ENCODE peak calls at places on chromosomes 5 and 9, in ten cellular contexts. Z is kidney glomerular epithelial cell, A is endothelial cell, F is NCI-H1417, J is brain microvascular endothelial cell, H is renal cortical epithelial cell, Y is myocyte, X is NCI-H2081, E is T-helper 17 cell, M is T follicular helper cell. Q is an unnamed sample.

GRCh38 chr5:138274189-138274853 is at the start of gene GFRA3:
- DNase-seq in A (peak), F (peak), M (no peak), J (no peak), X (no peak), Z (no peak), Y (no peak), E (no peak), H (no peak), Q (no peak)

GRCh38 chr9:37949576-37949975 is 45.6 kb upstream of the SLC25A51 start:
- DNase-seq in Z (peak), H (peak), E (no peak), Y (peak), A (no peak), J (no peak), M (no peak), F (no peak), X (no peak), Q (no peak)

GRCh38 chr9:87587864-87588263 is 90.2 kb downstream of the DAPK1 start:
- DNase-seq in H (no peak), A (no peak), F (no peak), M (no peak), J (no peak), E (no peak), Y (no peak), Z (no peak), X (no peak), Q (no peak)

GRCh38 chr5:95347516-95348140 is 43.5 kb upstream of the FAM81B start:
- DNase-seq in Z (no peak), F (no peak), X (no peak), Y (no peak), J (no peak), M (no peak), E (no peak), A (no peak), H (no peak), Q (no peak)

GRCh38 chr5:157180374-157181264 is at the start of gene ITK:
- DNase-seq in M (peak), X (no peak), E (no peak), H (no peak), Z (no peak), J (no peak), F (no peak), Y (no peak), A (no peak), Q (no peak)

GRCh38 chr9:37155601-37156000 is 35.2 kb downstream of the ZCCHC7 start:
- DNase-seq in X (no peak), Z (no peak), M (no peak), F (no peak), H (no peak), A (no peak), Y (no peak), J (no peak), E (no peak), Q (no peak)

GRCh38 chr5:78056053-78056452 is 238.4 kb downstream of the AP3B1 start:
- DNase-seq in J (no peak), M (no peak), H (no peak), X (no peak), F (no peak), Y (no peak), A (no peak), E (no peak), Z (no peak), Q (no peak)

GRCh38 chr9:107683566-107683965 is 194.0 kb upstream of the KLF4 start:
- DNase-seq in E (no peak), F (no peak), Z (no peak), X (no peak), H (no peak), J (no peak), M (no peak), A (peak), Y (no peak), Q (no peak)

Q was measured in SJCRH30.